ENCODE peak calls at places on chromosomes 4 and X, in eight cellular contexts. C is cardiac fibroblast, T is HEK293T, I is EH, G is GM06990, M is iris pigment epithelial cell, H is A172, P is cardiac muscle cell. L is an unnamed sample.

GRCh38 chr4:54315561-54315960 is 86.5 kb downstream of the PDGFRA start:
- DNase-seq in M (no peak), G (peak), C (no peak), I (no peak), T (no peak), P (no peak), H (no peak), L (peak)

GRCh38 chrX:41350150-41350975 is 16.4 kb downstream of the DDX3X start:
- DNase-seq in T (no peak), M (peak), G (no peak), P (peak), C (peak), H (no peak), I (peak), L (no peak)

GRCh38 chr4:73803213-73803612 is 33.3 kb upstream of the CXCL6 start:
- DNase-seq in C (peak), G (no peak), M (peak), H (no peak), P (no peak), I (no peak), T (no peak), L (no peak)

GRCh38 chr4:185304944-185305690 is 90.6 kb downstream of the LRP2BP start:
- DNase-seq in T (no peak), I (peak), H (peak), P (peak), C (peak), G (peak), M (no peak), L (peak)

GRCh38 chr4:2671267-2671895 is 84.8 kb downstream of the TNIP2 start:
- DNase-seq in G (no peak), H (no peak), I (peak), T (no peak), P (no peak), C (no peak), M (no peak), L (no peak)

GRCh38 chr4:73684097-73684496 is 56.3 kb upstream of the CXCL8 start:
- DNase-seq in I (peak), M (peak), T (no peak), H (no peak), G (no peak), C (peak), P (no peak), L (no peak)

GRCh38 chr4:138255917-138256597 is 13.9 kb upstream of the SLC7A11 start:
- DNase-seq in M (no peak), G (no peak), P (no peak), T (no peak), C (no peak), I (no peak), H (no peak), L (no peak)

GRCh38 chrX:108537005-108537404 is 97.4 kb downstream of the COL4A5 start:
- DNase-seq in T (peak), I (peak), C (peak), H (peak), M (peak), G (no peak), P (peak), L (peak)

GRCh38 chr4:182758288-182758687 is 158.9 kb downstream of the DCTD start:
- DNase-seq in P (no peak), T (no peak), I (no peak), M (no peak), G (no peak), C (no peak), H (no peak), L (no peak)

GRCh38 chr4:113476800-113477199 is 284.7 kb downstream of the CAMK2D start:
- DNase-seq in I (peak), M (no peak), P (no peak), G (no peak), H (peak), T (no peak), C (peak), L (no peak)

GRCh38 chrX:10414872-10415703 is 205.3 kb downstream of the MID1 start:
- DNase-seq in H (peak), G (no peak), C (peak), P (peak), T (no peak), I (peak), M (peak), L (no peak)

GRCh38 chrX:139831689-139832456 is 101.0 kb downstream of the ATP11C start:
- DNase-seq in G (no peak), M (peak), I (peak), C (peak), T (peak), P (peak), H (peak), L (peak)

GRCh38 chrX:19670854-19671620 is 155.7 kb upstream of the MAP3K15 start:
- DNase-seq in H (peak), T (peak), C (peak), M (peak), I (peak), P (peak), G (no peak), L (no peak)

GRCh38 chrX:77448170-77448569 is 981 bp downstream of the FGF16 start:
- DNase-seq in I (no peak), H (no peak), T (no peak), C (no peak), P (no peak), M (no peak), G (no peak), L (peak)

GRCh38 chr4:88457307-88458090 is 580 bp downstream of the HERC5 start:
- DNase-seq in M (peak), G (no peak), H (no peak), P (peak), I (peak), C (peak), T (peak), L (no peak)

GRCh38 chrX:115233497-115234219 is at the start of gene LRCH2:
- DNase-seq in G (no peak), C (peak), P (peak), H (no peak), T (peak), I (peak), M (no peak), L (peak)

GRCh38 chr4:14084598-14084997 is 457.1 kb upstream of the BOD1L1 start:
- DNase-seq in H (no peak), M (no peak), P (no peak), G (no peak), C (no peak), T (no peak), I (no peak), L (no peak)

GRCh38 chr4:13844740-13845139 is 217.2 kb upstream of the BOD1L1 start:
- DNase-seq in C (peak), G (no peak), I (no peak), H (no peak), P (peak), T (no peak), M (peak), L (no peak)

GRCh38 chr4:56681158-56681848 is at the start of gene HOPX:
- DNase-seq in M (no peak), H (no peak), C (peak), P (peak), T (no peak), G (peak), I (no peak), L (peak)

GRCh38 chr4:165512464-165512863 is 133.7 kb downstream of the CPE start:
- DNase-seq in P (peak), H (no peak), T (no peak), G (no peak), I (no peak), M (no peak), C (no peak), L (no peak)

GRCh38 chr4:30720021-30720655 is at the start of gene PCDH7:
- DNase-seq in C (peak), T (peak), M (peak), P (peak), G (peak), H (peak), I (peak), L (peak)

GRCh38 chr4:53713296-53713695 is 122.0 kb upstream of the LNX1 start:
- DNase-seq in H (no peak), T (no peak), G (no peak), I (peak), C (peak), P (peak), M (no peak), L (no peak)

GRCh38 chr4:182067828-182068227 is 175.4 kb upstream of the TENM3 start:
- DNase-seq in G (no peak), P (no peak), H (no peak), C (no peak), T (no peak), I (no peak), M (no peak), L (no peak)

GRCh38 chr4:114311745-114312144 is 286.9 kb upstream of the UGT8 start:
- DNase-seq in T (no peak), G (no peak), I (no peak), C (no peak), H (no peak), M (no peak), P (no peak), L (no peak)

GRCh38 chrX:83512111-83512510 is 4.0 kb downstream of the POU3F4 start:
- DNase-seq in T (no peak), C (no peak), P (no peak), G (no peak), M (no peak), I (no peak), H (no peak), L (no peak)

GRCh38 chr4:176350671-176351070 is 30.9 kb downstream of the SPCS3 start:
- DNase-seq in C (no peak), T (no peak), M (no peak), I (no peak), H (no peak), P (no peak), G (no peak), L (no peak)

GRCh38 chr4:86302242-86302641 is 57.6 kb downstream of the MAPK10 start:
- DNase-seq in G (peak), H (no peak), T (no peak), C (peak), I (no peak), P (peak), M (peak), L (no peak)

GRCh38 chr4:169658196-169658595 is 37.8 kb downstream of the CLCN3 start:
- DNase-seq in I (no peak), H (no peak), T (no peak), C (no peak), M (no peak), P (no peak), G (no peak), L (no peak)

GRCh38 chrX:109739625-109740024 is 6.6 kb upstream of the ACSL4 start:
- DNase-seq in C (no peak), G (no peak), H (no peak), T (no peak), I (no peak), M (no peak), P (no peak), L (no peak)

GRCh38 chrX:39755152-39756032 is 342.4 kb downstream of the BCOR start:
- DNase-seq in P (peak), T (peak), H (peak), G (no peak), C (peak), I (peak), M (peak), L (no peak)

GRCh38 chr4:150176559-150176958 is 98.3 kb downstream of the DCLK2 start:
- DNase-seq in I (peak), M (peak), G (no peak), H (peak), P (peak), T (no peak), C (no peak), L (no peak)

GRCh38 chrX:147848009-147848408 is 63.7 kb upstream of the FMR1 start:
- DNase-seq in T (no peak), C (no peak), I (no peak), G (no peak), P (no peak), M (no peak), H (no peak), L (no peak)

GRCh38 chrX:30488092-30488491 is 89.5 kb downstream of the TASL start:
- DNase-seq in H (peak), T (peak), P (peak), M (peak), G (no peak), C (peak), I (peak), L (peak)